ENCODE peak calls at places on chromosome 21, in four cellular contexts. D is COR-L47; C is SHP77; O is stimulated activated CD4-positive, alpha-beta T cell treated with anti-CD3 and anti-CD28 coated beads, Interleukin-2, amount 100 ng/mL, for 24 hours. P is an unnamed sample.

GRCh38 chr21:26148834-26149354 is 21.7 kb downstream of the APP start:
- DNase-seq in O (no peak), C (no peak), D (no peak), P (no peak)

GRCh38 chr21:45468051-45468970 is 63.3 kb downstream of the COL18A1 start:
- DNase-seq in O (no peak), D (no peak), C (no peak), P (no peak)

GRCh38 chr21:38121888-38122705 is 134.7 kb upstream of the KCNJ15 start:
- DNase-seq in O (no peak), D (no peak), C (no peak), P (no peak)

GRCh38 chr21:46158666-46159300 is 3.4 kb upstream of the FTCD start:
- DNase-seq in D (no peak), O (no peak), C (no peak), P (no peak)

GRCh38 chr21:15343066-15343465 is 278.3 kb upstream of the NRIP1 start:
- DNase-seq in D (no peak), C (no peak), O (no peak), P (no peak)

GRCh38 chr21:29187939-29188338 is 57.5 kb downstream of the MAP3K7CL start:
- DNase-seq in C (no peak), O (no peak), D (no peak), P (peak)

GRCh38 chr21:44582980-44583799 is 2.8 kb upstream of the KRTAP10-5 start:
- DNase-seq in C (no peak), O (no peak), D (peak), P (no peak)

GRCh38 chr21:45036630-45037029 is 37.8 kb upstream of the ADARB1 start:
- DNase-seq in C (no peak), D (no peak), O (no peak), P (no peak)

GRCh38 chr21:45541221-45542039 is 810 bp downstream of the SLC19A1 start:
- DNase-seq in O (peak), D (peak), C (peak), P (peak)

GRCh38 chr21:33419538-33420123 is 16.4 kb downstream of the IFNGR2 start:
- DNase-seq in C (no peak), O (no peak), D (no peak), P (no peak)

GRCh38 chr21:20661221-20661620 is 337.0 kb upstream of the NCAM2 start:
- DNase-seq in O (no peak), C (no peak), D (no peak), P (no peak)